ENCODE peak calls at places on chromosomes 13 and 19, in five cellular contexts. One of them, this sample, is unnamed.

GRCh38 chr19:52535831-52536800 is 8.6 kb downstream of the ZNF808 start:
- DNase-seq in astrocyte of the cerebellum: peak
- DNase-seq in fibroblast of pulmonary artery: peak
- DNase-seq in NT2/D1: peak
- DNase-seq in astrocyte of the spinal cord: peak
- DNase-seq in this sample: no peak

GRCh38 chr13:41352935-41353801 is 42.1 kb downstream of the NAA16 start:
- DNase-seq in fibroblast of pulmonary artery: peak
- DNase-seq in astrocyte of the spinal cord: peak
- DNase-seq in NT2/D1: peak
- DNase-seq in astrocyte of the cerebellum: peak
- DNase-seq in this sample: peak

GRCh38 chr19:36963262-36963661 is 47.1 kb downstream of the ZNF568 start:
- DNase-seq in astrocyte of the cerebellum: no peak
- DNase-seq in astrocyte of the spinal cord: no peak
- DNase-seq in fibroblast of pulmonary artery: no peak
- DNase-seq in NT2/D1: no peak
- DNase-seq in this sample: no peak

GRCh38 chr19:4713384-4713951 is 10.2 kb downstream of the DPP9 start:
- DNase-seq in astrocyte of the cerebellum: peak
- DNase-seq in NT2/D1: no peak
- DNase-seq in fibroblast of pulmonary artery: peak
- DNase-seq in astrocyte of the spinal cord: peak
- DNase-seq in this sample: peak

GRCh38 chr13:113176292-113176691 is 17.8 kb downstream of the PROZ start:
- DNase-seq in astrocyte of the cerebellum: no peak
- DNase-seq in NT2/D1: no peak
- DNase-seq in fibroblast of pulmonary artery: no peak
- DNase-seq in astrocyte of the spinal cord: no peak
- DNase-seq in this sample: no peak

GRCh38 chr13:98482476-98483444 is 94.1 kb downstream of the STK24 start:
- DNase-seq in fibroblast of pulmonary artery: peak
- DNase-seq in astrocyte of the spinal cord: peak
- DNase-seq in astrocyte of the cerebellum: peak
- DNase-seq in NT2/D1: no peak
- DNase-seq in this sample: peak

GRCh38 chr19:40802300-40803169 is 3.5 kb downstream of the EGLN2 start:
- DNase-seq in astrocyte of the cerebellum: no peak
- DNase-seq in fibroblast of pulmonary artery: peak
- DNase-seq in astrocyte of the spinal cord: no peak
- DNase-seq in NT2/D1: no peak
- DNase-seq in this sample: no peak

GRCh38 chr19:35545001-35545854 is at the start of gene TMEM147:
- DNase-seq in astrocyte of the spinal cord: peak
- DNase-seq in NT2/D1: peak
- DNase-seq in fibroblast of pulmonary artery: peak
- DNase-seq in astrocyte of the cerebellum: peak
- DNase-seq in this sample: peak

GRCh38 chr19:18418725-18419194 is 438 bp upstream of the SSBP4 start:
- DNase-seq in astrocyte of the cerebellum: no peak
- DNase-seq in fibroblast of pulmonary artery: no peak
- DNase-seq in astrocyte of the spinal cord: no peak
- DNase-seq in NT2/D1: no peak
- DNase-seq in this sample: no peak

GRCh38 chr13:113928701-113929627 is 44.9 kb downstream of the C13orf46 start:
- DNase-seq in NT2/D1: no peak
- DNase-seq in astrocyte of the spinal cord: peak
- DNase-seq in fibroblast of pulmonary artery: peak
- DNase-seq in astrocyte of the cerebellum: peak
- DNase-seq in this sample: peak

GRCh38 chr13:107554355-107554905 is 660.9 kb downstream of the LIG4 start:
- DNase-seq in fibroblast of pulmonary artery: no peak
- DNase-seq in astrocyte of the spinal cord: no peak
- DNase-seq in astrocyte of the cerebellum: no peak
- DNase-seq in NT2/D1: no peak
- DNase-seq in this sample: no peak

GRCh38 chr13:113415825-113416224 is 37.5 kb downstream of the ADPRHL1 start:
- DNase-seq in fibroblast of pulmonary artery: no peak
- DNase-seq in NT2/D1: no peak
- DNase-seq in astrocyte of the spinal cord: no peak
- DNase-seq in astrocyte of the cerebellum: no peak
- DNase-seq in this sample: no peak

GRCh38 chr13:42970824-42971669 is 21.0 kb downstream of the EPSTI1 start:
- DNase-seq in NT2/D1: peak
- DNase-seq in fibroblast of pulmonary artery: peak
- DNase-seq in astrocyte of the cerebellum: peak
- DNase-seq in astrocyte of the spinal cord: peak
- DNase-seq in this sample: peak

GRCh38 chr13:98443800-98444325 is 133.0 kb downstream of the STK24 start:
- DNase-seq in astrocyte of the cerebellum: no peak
- DNase-seq in NT2/D1: no peak
- DNase-seq in astrocyte of the spinal cord: no peak
- DNase-seq in fibroblast of pulmonary artery: no peak
- DNase-seq in this sample: no peak

GRCh38 chr19:49398931-49399330 is 10.9 kb downstream of the KASH5 start:
- DNase-seq in fibroblast of pulmonary artery: no peak
- DNase-seq in astrocyte of the cerebellum: no peak
- DNase-seq in NT2/D1: no peak
- DNase-seq in astrocyte of the spinal cord: no peak
- DNase-seq in this sample: no peak

GRCh38 chr19:33234092-33234491 is 8.4 kb upstream of the SLC7A10 start:
- DNase-seq in fibroblast of pulmonary artery: no peak
- DNase-seq in astrocyte of the cerebellum: no peak
- DNase-seq in NT2/D1: no peak
- DNase-seq in astrocyte of the spinal cord: no peak
- DNase-seq in this sample: no peak

GRCh38 chr13:113399755-113400149 is 35.8 kb upstream of the GRTP1 start:
- DNase-seq in astrocyte of the spinal cord: no peak
- DNase-seq in NT2/D1: no peak
- DNase-seq in astrocyte of the cerebellum: no peak
- DNase-seq in fibroblast of pulmonary artery: no peak
- DNase-seq in this sample: peak

GRCh38 chr13:34748078-34748477 is 194.0 kb upstream of the NBEA start:
- DNase-seq in NT2/D1: no peak
- DNase-seq in astrocyte of the cerebellum: peak
- DNase-seq in fibroblast of pulmonary artery: peak
- DNase-seq in astrocyte of the spinal cord: peak
- DNase-seq in this sample: peak

GRCh38 chr13:32426191-32426980 is 1.5 kb downstream of the N4BP2L1 start:
- DNase-seq in astrocyte of the spinal cord: no peak
- DNase-seq in fibroblast of pulmonary artery: no peak
- DNase-seq in NT2/D1: no peak
- DNase-seq in astrocyte of the cerebellum: no peak
- DNase-seq in this sample: no peak

GRCh38 chr19:6221220-6221877 is 58.4 kb downstream of the MLLT1 start:
- DNase-seq in NT2/D1: no peak
- DNase-seq in fibroblast of pulmonary artery: no peak
- DNase-seq in astrocyte of the spinal cord: no peak
- DNase-seq in astrocyte of the cerebellum: no peak
- DNase-seq in this sample: no peak

GRCh38 chr13:107170270-107170931 is 602.5 kb upstream of the ARGLU1 start:
- DNase-seq in NT2/D1: no peak
- DNase-seq in astrocyte of the cerebellum: no peak
- DNase-seq in astrocyte of the spinal cord: no peak
- DNase-seq in fibroblast of pulmonary artery: no peak
- DNase-seq in this sample: no peak

GRCh38 chr19:18282021-18282787 is 782 bp upstream of the JUND start:
- DNase-seq in astrocyte of the cerebellum: no peak
- DNase-seq in NT2/D1: no peak
- DNase-seq in fibroblast of pulmonary artery: no peak
- DNase-seq in astrocyte of the spinal cord: no peak
- DNase-seq in this sample: no peak

GRCh38 chr13:40446365-40446764 is 220.1 kb downstream of the FOXO1 start:
- DNase-seq in NT2/D1: no peak
- DNase-seq in fibroblast of pulmonary artery: peak
- DNase-seq in astrocyte of the cerebellum: peak
- DNase-seq in astrocyte of the spinal cord: peak
- DNase-seq in this sample: no peak

GRCh38 chr19:750640-751423 is at the start of gene MISP:
- DNase-seq in astrocyte of the cerebellum: no peak
- DNase-seq in NT2/D1: no peak
- DNase-seq in astrocyte of the spinal cord: no peak
- DNase-seq in fibroblast of pulmonary artery: no peak
- DNase-seq in this sample: no peak

GRCh38 chr19:40144947-40145748 is 46.1 kb upstream of the MAP3K10 start:
- DNase-seq in astrocyte of the spinal cord: no peak
- DNase-seq in astrocyte of the cerebellum: no peak
- DNase-seq in NT2/D1: no peak
- DNase-seq in fibroblast of pulmonary artery: no peak
- DNase-seq in this sample: no peak

GRCh38 chr19:44308011-44308410 is 3.2 kb upstream of the ZNF235 start:
- DNase-seq in NT2/D1: no peak
- DNase-seq in astrocyte of the spinal cord: no peak
- DNase-seq in astrocyte of the cerebellum: no peak
- DNase-seq in fibroblast of pulmonary artery: peak
- DNase-seq in this sample: no peak

GRCh38 chr13:33918199-33918932 is 100.4 kb downstream of the RFC3 start:
- DNase-seq in astrocyte of the cerebellum: peak
- DNase-seq in NT2/D1: no peak
- DNase-seq in astrocyte of the spinal cord: peak
- DNase-seq in fibroblast of pulmonary artery: peak
- DNase-seq in this sample: peak

GRCh38 chr13:72970956-72971355 is 87.8 kb upstream of the KLF5 start:
- DNase-seq in NT2/D1: no peak
- DNase-seq in fibroblast of pulmonary artery: no peak
- DNase-seq in astrocyte of the spinal cord: peak
- DNase-seq in astrocyte of the cerebellum: peak
- DNase-seq in this sample: no peak

GRCh38 chr13:86974995-86975328 is 696.2 kb upstream of the SLITRK5 start:
- DNase-seq in NT2/D1: no peak
- DNase-seq in fibroblast of pulmonary artery: no peak
- DNase-seq in astrocyte of the cerebellum: no peak
- DNase-seq in astrocyte of the spinal cord: no peak
- DNase-seq in this sample: no peak

GRCh38 chr13:39284801-39285388 is 246.6 kb downstream of the NHLRC3 start:
- DNase-seq in astrocyte of the spinal cord: no peak
- DNase-seq in fibroblast of pulmonary artery: peak
- DNase-seq in astrocyte of the cerebellum: no peak
- DNase-seq in NT2/D1: no peak
- DNase-seq in this sample: no peak

GRCh38 chr19:10356431-10356830 is 17.0 kb upstream of the ICAM3 start:
- DNase-seq in astrocyte of the spinal cord: no peak
- DNase-seq in astrocyte of the cerebellum: no peak
- DNase-seq in fibroblast of pulmonary artery: no peak
- DNase-seq in NT2/D1: no peak
- DNase-seq in this sample: no peak

GRCh38 chr19:10353793-10354391 is 14.5 kb upstream of the ICAM3 start:
- DNase-seq in NT2/D1: peak
- DNase-seq in astrocyte of the spinal cord: peak
- DNase-seq in astrocyte of the cerebellum: no peak
- DNase-seq in fibroblast of pulmonary artery: peak
- DNase-seq in this sample: peak

GRCh38 chr19:10352764-10353671 is 13.6 kb upstream of the ICAM3 start:
- DNase-seq in fibroblast of pulmonary artery: no peak
- DNase-seq in astrocyte of the cerebellum: no peak
- DNase-seq in NT2/D1: peak
- DNase-seq in astrocyte of the spinal cord: no peak
- DNase-seq in this sample: no peak
- H3K4me3 ChIP-seq in fibroblast of pulmonary artery: no peak
- H3K4me3 ChIP-seq in astrocyte of the cerebellum: no peak
- H3K4me3 ChIP-seq in NT2/D1: peak
- H3K4me3 ChIP-seq in astrocyte of the spinal cord: no peak
- H3K4me3 ChIP-seq in this sample: no peak

DNA sequence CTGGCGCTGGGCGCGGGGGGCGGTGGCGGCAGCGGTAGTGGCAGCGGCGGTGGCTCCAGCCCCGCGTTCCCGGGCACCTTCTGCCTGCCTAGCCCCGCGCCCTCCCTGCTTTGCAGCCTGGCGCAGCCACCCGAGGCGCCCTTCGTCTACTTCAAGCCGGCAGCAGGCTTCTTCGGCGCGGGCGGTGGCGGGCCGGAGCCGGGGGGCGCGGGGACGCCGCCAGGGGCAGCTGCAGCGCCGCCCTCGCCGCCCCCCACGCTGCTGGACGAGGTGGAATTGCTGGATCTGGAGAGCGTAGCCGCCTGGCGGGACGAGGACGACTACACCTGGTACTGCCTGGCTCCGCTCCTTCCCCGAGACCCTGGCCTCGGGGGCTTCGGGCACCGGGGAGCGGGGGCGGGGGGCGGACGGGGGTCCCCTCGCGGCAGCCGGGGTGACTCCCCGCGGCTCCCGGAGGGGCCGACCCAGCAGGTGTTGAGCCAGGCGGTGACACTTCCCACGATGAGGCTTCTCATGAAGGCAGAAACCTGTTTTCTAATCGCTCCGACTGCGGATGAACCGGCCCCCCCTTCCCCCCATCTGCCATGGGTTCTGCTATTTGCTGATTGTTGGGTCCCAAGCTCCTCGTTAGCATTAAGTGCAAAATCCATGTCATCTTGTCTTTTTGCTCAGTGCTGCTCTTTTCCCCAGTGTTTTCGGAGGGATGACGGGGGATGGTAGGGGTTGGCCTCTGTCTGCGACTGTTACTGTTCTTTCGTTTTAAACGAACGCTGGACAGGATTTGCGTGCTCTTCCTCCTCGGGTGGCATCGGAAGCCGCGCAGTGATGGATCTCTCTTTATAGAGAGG is 948 bp downstream of the SLAIN1 start:
- DNase-seq in astrocyte of the spinal cord: no peak
- DNase-seq in NT2/D1: no peak
- DNase-seq in astrocyte of the cerebellum: no peak
- DNase-seq in fibroblast of pulmonary artery: no peak
- DNase-seq in this sample: no peak
- H3K4me3 ChIP-seq in astrocyte of the spinal cord: peak
- H3K4me3 ChIP-seq in NT2/D1: peak
- H3K4me3 ChIP-seq in astrocyte of the cerebellum: peak
- H3K4me3 ChIP-seq in fibroblast of pulmonary artery: peak
- H3K4me3 ChIP-seq in this sample: no peak

DNA sequence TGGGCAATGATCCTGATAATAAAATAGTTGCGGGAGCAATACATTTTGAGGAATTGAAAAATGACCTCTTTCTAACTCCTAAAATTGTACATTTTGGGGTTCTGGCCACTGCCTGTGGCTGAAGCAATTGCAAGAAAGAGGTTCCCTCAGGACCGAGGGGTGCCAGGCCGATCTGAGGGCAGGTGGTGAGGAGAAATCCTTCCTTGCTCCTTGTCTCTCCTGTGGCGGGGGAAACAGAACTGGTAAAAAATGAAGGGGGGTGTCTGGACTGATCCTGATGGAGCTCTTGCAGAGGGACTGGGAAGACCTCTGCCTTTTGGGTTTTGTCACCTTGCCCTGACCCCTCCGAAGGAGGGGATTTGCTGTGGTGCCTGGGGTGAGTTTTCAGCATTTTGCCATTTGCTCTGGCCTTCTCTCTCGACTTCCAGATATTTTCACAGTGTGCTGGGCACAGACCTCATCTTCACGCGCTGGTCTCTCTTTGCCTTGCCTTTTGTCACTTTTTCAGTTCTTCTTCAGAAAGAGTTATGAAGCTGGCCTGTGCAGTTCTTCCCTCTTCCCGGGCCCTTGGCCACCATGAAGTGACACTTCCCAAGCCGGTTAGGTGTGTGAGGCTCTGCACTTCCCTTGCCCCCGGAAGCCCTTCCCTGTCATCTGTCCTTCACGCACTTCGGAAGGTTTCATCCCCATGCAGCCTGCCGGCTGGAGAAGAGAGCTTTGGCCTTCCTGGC is 22.2 kb downstream of the NFIX start:
- DNase-seq in NT2/D1: no peak
- DNase-seq in astrocyte of the cerebellum: no peak
- DNase-seq in astrocyte of the spinal cord: no peak
- DNase-seq in fibroblast of pulmonary artery: no peak
- DNase-seq in this sample: peak
- H3K4me3 ChIP-seq in NT2/D1: no peak
- H3K4me3 ChIP-seq in astrocyte of the cerebellum: peak
- H3K4me3 ChIP-seq in astrocyte of the spinal cord: no peak
- H3K4me3 ChIP-seq in fibroblast of pulmonary artery: no peak
- H3K4me3 ChIP-seq in this sample: peak

GRCh38 chr13:110305544-110305943 is 1.4 kb downstream of the COL4A1 start:
- DNase-seq in astrocyte of the spinal cord: no peak
- DNase-seq in astrocyte of the cerebellum: no peak
- DNase-seq in fibroblast of pulmonary artery: no peak
- DNase-seq in NT2/D1: no peak
- DNase-seq in this sample: no peak
- H3K4me3 ChIP-seq in astrocyte of the spinal cord: peak
- H3K4me3 ChIP-seq in astrocyte of the cerebellum: peak
- H3K4me3 ChIP-seq in fibroblast of pulmonary artery: peak
- H3K4me3 ChIP-seq in NT2/D1: no peak
- H3K4me3 ChIP-seq in this sample: no peak

This sample was measured in MG63.